ENCODE peak calls at places on chromosomes 12 and 14, in eight cellular contexts. One of them, this sample, is unnamed.

GRCh38 chr14:35333797-35334743 is 41.9 kb downstream of the PSMA6 start:
- DNase-seq in H1: no peak
- DNase-seq in B cell: no peak
- DNase-seq in glutamatergic neuron: no peak
- DNase-seq in adrenal gland: no peak
- DNase-seq in omental fat pad: no peak
- DNase-seq in uterus: no peak
- DNase-seq in progenitor cell of endocrine pancreas: no peak
- DNase-seq in this sample: no peak

GRCh38 chr12:8026282-8026637 is 6.3 kb upstream of the FOXJ2 start:
- DNase-seq in H1: no peak
- DNase-seq in B cell: no peak
- DNase-seq in glutamatergic neuron: no peak
- DNase-seq in adrenal gland: no peak
- DNase-seq in omental fat pad: no peak
- DNase-seq in uterus: no peak
- DNase-seq in progenitor cell of endocrine pancreas: no peak
- DNase-seq in this sample: no peak

GRCh38 chr12:53591301-53592206 is 34.6 kb downstream of the ATF7 start:
- DNase-seq in H1: no peak
- DNase-seq in B cell: no peak
- DNase-seq in glutamatergic neuron: no peak
- DNase-seq in adrenal gland: no peak
- DNase-seq in omental fat pad: no peak
- DNase-seq in uterus: no peak
- DNase-seq in progenitor cell of endocrine pancreas: no peak
- DNase-seq in this sample: no peak

GRCh38 chr14:90408713-90409112 is 11.9 kb downstream of the CALM1 start:
- DNase-seq in H1: no peak
- DNase-seq in B cell: no peak
- DNase-seq in glutamatergic neuron: no peak
- DNase-seq in adrenal gland: no peak
- DNase-seq in omental fat pad: no peak
- DNase-seq in uterus: no peak
- DNase-seq in progenitor cell of endocrine pancreas: no peak
- DNase-seq in this sample: no peak

GRCh38 chr12:125773033-125773432 is 707.8 kb downstream of the AACS start:
- DNase-seq in H1: peak; percentile 33
- DNase-seq in B cell: no peak
- DNase-seq in glutamatergic neuron: peak; percentile 34
- DNase-seq in adrenal gland: no peak
- DNase-seq in omental fat pad: no peak
- DNase-seq in uterus: no peak
- DNase-seq in progenitor cell of endocrine pancreas: no peak
- DNase-seq in this sample: peak; percentile 30

GRCh38 chr14:89013098-89013504 is 188.7 kb downstream of the TTC8 start:
- DNase-seq in H1: no peak
- DNase-seq in B cell: no peak
- DNase-seq in glutamatergic neuron: no peak
- DNase-seq in adrenal gland: no peak
- DNase-seq in omental fat pad: no peak
- DNase-seq in uterus: no peak
- DNase-seq in progenitor cell of endocrine pancreas: no peak
- DNase-seq in this sample: no peak

GRCh38 chr12:124994435-124994975 is 1.1 kb downstream of the BRI3BP start:
- DNase-seq in H1: no peak
- DNase-seq in B cell: peak; percentile 72
- DNase-seq in glutamatergic neuron: no peak
- DNase-seq in adrenal gland: no peak
- DNase-seq in omental fat pad: no peak
- DNase-seq in uterus: no peak
- DNase-seq in progenitor cell of endocrine pancreas: no peak
- DNase-seq in this sample: peak; percentile 20

GRCh38 chr14:65794674-65795279 is 382.2 kb downstream of the FUT8 start:
- DNase-seq in H1: no peak
- DNase-seq in B cell: no peak
- DNase-seq in glutamatergic neuron: no peak
- DNase-seq in adrenal gland: no peak
- DNase-seq in omental fat pad: no peak
- DNase-seq in uterus: no peak
- DNase-seq in progenitor cell of endocrine pancreas: no peak
- DNase-seq in this sample: no peak

GRCh38 chr12:991350-992278 is 591 bp downstream of the ERC1 start:
- DNase-seq in H1: no peak
- DNase-seq in B cell: no peak
- DNase-seq in glutamatergic neuron: no peak
- DNase-seq in adrenal gland: no peak
- DNase-seq in omental fat pad: no peak
- DNase-seq in uterus: no peak
- DNase-seq in progenitor cell of endocrine pancreas: peak; percentile 73
- DNase-seq in this sample: no peak

GRCh38 chr14:24397639-24398297 is 1.0 kb upstream of the NYNRIN start:
- DNase-seq in H1: no peak
- DNase-seq in B cell: no peak
- DNase-seq in glutamatergic neuron: no peak
- DNase-seq in adrenal gland: no peak
- DNase-seq in omental fat pad: no peak
- DNase-seq in uterus: no peak
- DNase-seq in progenitor cell of endocrine pancreas: no peak
- DNase-seq in this sample: no peak

GRCh38 chr14:24395609-24396580 is 2.9 kb upstream of the NYNRIN start:
- DNase-seq in H1: no peak
- DNase-seq in B cell: peak; percentile 21
- DNase-seq in glutamatergic neuron: no peak
- DNase-seq in adrenal gland: no peak
- DNase-seq in omental fat pad: no peak
- DNase-seq in uterus: no peak
- DNase-seq in progenitor cell of endocrine pancreas: no peak
- DNase-seq in this sample: no peak

GRCh38 chr14:24392327-24393098 is 6.3 kb upstream of the NYNRIN start:
- DNase-seq in H1: no peak
- DNase-seq in B cell: no peak
- DNase-seq in glutamatergic neuron: no peak
- DNase-seq in adrenal gland: no peak
- DNase-seq in omental fat pad: no peak
- DNase-seq in uterus: no peak
- DNase-seq in progenitor cell of endocrine pancreas: no peak
- DNase-seq in this sample: no peak

GRCh38 chr14:24390696-24391468 is 7.9 kb upstream of the NYNRIN start:
- DNase-seq in H1: no peak
- DNase-seq in B cell: no peak
- DNase-seq in glutamatergic neuron: no peak
- DNase-seq in adrenal gland: no peak
- DNase-seq in omental fat pad: no peak
- DNase-seq in uterus: no peak
- DNase-seq in progenitor cell of endocrine pancreas: no peak
- DNase-seq in this sample: no peak

GRCh38 chr14:24394275-24394674 is 4.5 kb upstream of the NYNRIN start:
- DNase-seq in H1: no peak
- DNase-seq in B cell: no peak
- DNase-seq in glutamatergic neuron: no peak
- DNase-seq in adrenal gland: no peak
- DNase-seq in omental fat pad: no peak
- DNase-seq in uterus: no peak
- DNase-seq in progenitor cell of endocrine pancreas: no peak
- DNase-seq in this sample: no peak
- TF ChIP-seq CTCF in H1: no peak
- TF ChIP-seq CTCF in B cell: no peak
- TF ChIP-seq CTCF in glutamatergic neuron: no peak
- TF ChIP-seq CTCF in adrenal gland: no peak
- TF ChIP-seq CTCF in omental fat pad: no peak
- TF ChIP-seq CTCF in uterus: no peak
- TF ChIP-seq CTCF in progenitor cell of endocrine pancreas: no peak
- TF ChIP-seq CTCF in this sample: no peak

GRCh38 chr12:51847830-51848727 is at the start of gene FIGNL2:
- DNase-seq in H1: no peak
- DNase-seq in B cell: no peak
- DNase-seq in glutamatergic neuron: peak; percentile 76
- DNase-seq in adrenal gland: no peak
- DNase-seq in omental fat pad: no peak
- DNase-seq in uterus: no peak
- DNase-seq in progenitor cell of endocrine pancreas: peak; percentile 52
- DNase-seq in this sample: peak; percentile 75

GRCh38 chr12:51850081-51850932 is 1.8 kb upstream of the FIGNL2 start:
- DNase-seq in H1: no peak
- DNase-seq in B cell: no peak
- DNase-seq in glutamatergic neuron: no peak
- DNase-seq in adrenal gland: no peak
- DNase-seq in omental fat pad: no peak
- DNase-seq in uterus: no peak
- DNase-seq in progenitor cell of endocrine pancreas: no peak
- DNase-seq in this sample: no peak

GRCh38 chr12:51846911-51847829 is 1.3 kb downstream of the FIGNL2 start:
- DNase-seq in H1: no peak
- DNase-seq in B cell: peak; percentile 71
- DNase-seq in glutamatergic neuron: peak; percentile 81
- DNase-seq in adrenal gland: peak; percentile 34
- DNase-seq in omental fat pad: no peak
- DNase-seq in uterus: no peak
- DNase-seq in progenitor cell of endocrine pancreas: peak; percentile 55
- DNase-seq in this sample: peak; percentile 88

GRCh38 chr12:51850933-51851244 is 2.4 kb upstream of the FIGNL2 start:
- DNase-seq in H1: no peak
- DNase-seq in B cell: no peak
- DNase-seq in glutamatergic neuron: no peak
- DNase-seq in adrenal gland: no peak
- DNase-seq in omental fat pad: no peak
- DNase-seq in uterus: no peak
- DNase-seq in progenitor cell of endocrine pancreas: no peak
- DNase-seq in this sample: no peak

GRCh38 chr12:51848843-51849735 is 571 bp upstream of the FIGNL2 start:
- DNase-seq in H1: no peak
- DNase-seq in B cell: no peak
- DNase-seq in glutamatergic neuron: peak; percentile 76
- DNase-seq in adrenal gland: no peak
- DNase-seq in omental fat pad: no peak
- DNase-seq in uterus: no peak
- DNase-seq in progenitor cell of endocrine pancreas: peak; percentile 48
- DNase-seq in this sample: peak; percentile 79
- TF ChIP-seq CTCF in H1: peak; percentile 24
- TF ChIP-seq CTCF in B cell: no peak
- TF ChIP-seq CTCF in glutamatergic neuron: no peak
- TF ChIP-seq CTCF in adrenal gland: no peak
- TF ChIP-seq CTCF in omental fat pad: no peak
- TF ChIP-seq CTCF in uterus: no peak
- TF ChIP-seq CTCF in progenitor cell of endocrine pancreas: peak; percentile 44
- TF ChIP-seq CTCF in this sample: no peak

GRCh38 chr12:41573445-41573844 is 385.3 kb downstream of the PDZRN4 start:
- DNase-seq in H1: no peak
- DNase-seq in B cell: no peak
- DNase-seq in glutamatergic neuron: no peak
- DNase-seq in adrenal gland: no peak
- DNase-seq in omental fat pad: no peak
- DNase-seq in uterus: no peak
- DNase-seq in progenitor cell of endocrine pancreas: no peak
- DNase-seq in this sample: no peak
- TF ChIP-seq CTCF in H1: no peak
- TF ChIP-seq CTCF in B cell: no peak
- TF ChIP-seq CTCF in glutamatergic neuron: no peak
- TF ChIP-seq CTCF in adrenal gland: no peak
- TF ChIP-seq CTCF in omental fat pad: no peak
- TF ChIP-seq CTCF in uterus: no peak
- TF ChIP-seq CTCF in progenitor cell of endocrine pancreas: no peak
- TF ChIP-seq CTCF in this sample: no peak

GRCh38 chr12:46370792-46371717 is 1.5 kb downstream of the SLC38A2 start:
- DNase-seq in H1: no peak
- DNase-seq in B cell: peak; percentile 92
- DNase-seq in glutamatergic neuron: peak; percentile 96
- DNase-seq in adrenal gland: peak; percentile 93
- DNase-seq in omental fat pad: peak; percentile 73
- DNase-seq in uterus: peak; percentile 92
- DNase-seq in progenitor cell of endocrine pancreas: peak; percentile 88
- DNase-seq in this sample: peak; percentile 94
- TF ChIP-seq CTCF in H1: peak; percentile 9
- TF ChIP-seq CTCF in B cell: no peak
- TF ChIP-seq CTCF in glutamatergic neuron: no peak
- TF ChIP-seq CTCF in adrenal gland: no peak
- TF ChIP-seq CTCF in omental fat pad: no peak
- TF ChIP-seq CTCF in uterus: peak; percentile 55
- TF ChIP-seq CTCF in progenitor cell of endocrine pancreas: peak; percentile 11
- TF ChIP-seq CTCF in this sample: no peak

GRCh38 chr12:47801170-47801903 is 18.4 kb downstream of the HDAC7 start:
- DNase-seq in H1: no peak
- DNase-seq in B cell: no peak
- DNase-seq in glutamatergic neuron: no peak
- DNase-seq in adrenal gland: no peak
- DNase-seq in omental fat pad: no peak
- DNase-seq in uterus: no peak
- DNase-seq in progenitor cell of endocrine pancreas: no peak
- DNase-seq in this sample: no peak
- TF ChIP-seq CTCF in H1: peak; percentile 14
- TF ChIP-seq CTCF in B cell: no peak
- TF ChIP-seq CTCF in glutamatergic neuron: no peak
- TF ChIP-seq CTCF in adrenal gland: peak; percentile 48
- TF ChIP-seq CTCF in omental fat pad: no peak
- TF ChIP-seq CTCF in uterus: peak; percentile 23
- TF ChIP-seq CTCF in progenitor cell of endocrine pancreas: no peak
- TF ChIP-seq CTCF in this sample: no peak

GRCh38 chr12:110073049-110073831 is 24.9 kb upstream of the C12orf76 start:
- DNase-seq in H1: no peak
- DNase-seq in B cell: peak; percentile 18
- DNase-seq in glutamatergic neuron: no peak
- DNase-seq in adrenal gland: peak; percentile 31
- DNase-seq in omental fat pad: no peak
- DNase-seq in uterus: no peak
- DNase-seq in progenitor cell of endocrine pancreas: no peak
- DNase-seq in this sample: no peak
- TF ChIP-seq CTCF in H1: no peak
- TF ChIP-seq CTCF in B cell: no peak
- TF ChIP-seq CTCF in glutamatergic neuron: no peak
- TF ChIP-seq CTCF in adrenal gland: no peak
- TF ChIP-seq CTCF in omental fat pad: no peak
- TF ChIP-seq CTCF in uterus: no peak
- TF ChIP-seq CTCF in progenitor cell of endocrine pancreas: no peak
- TF ChIP-seq CTCF in this sample: no peak